ENCODE peak calls at places on chromosome 1, in eight cellular contexts. One of them, this sample, is unnamed. For H3K27me3, the result is how much of the 10 kb centered on the place peaks cover.

GRCh38 chr1:33329600-33330305 is 8.9 kb upstream of the A3GALT2 start:
- DNase-seq in breast epithelium: no peak
- DNase-seq in heart left ventricle: no peak
- DNase-seq in effector memory CD4-positive, alpha-beta T cell: no peak
- DNase-seq in naive thymus-derived CD4-positive, alpha-beta T cell: no peak
- DNase-seq in neuronal stem cell: no peak
- DNase-seq in spleen: peak
- DNase-seq in thoracic aorta: no peak
- DNase-seq in this sample: no peak

GRCh38 chr1:29469457-29469856 is 233.1 kb downstream of the PTPRU start:
- DNase-seq in thoracic aorta: no peak
- DNase-seq in neuronal stem cell: no peak
- DNase-seq in heart left ventricle: no peak
- DNase-seq in spleen: peak
- DNase-seq in breast epithelium: no peak
- DNase-seq in effector memory CD4-positive, alpha-beta T cell: no peak
- DNase-seq in naive thymus-derived CD4-positive, alpha-beta T cell: no peak
- DNase-seq in this sample: no peak

GRCh38 chr1:149888999-149889289 is 10.4 kb upstream of the BOLA1 start:
- DNase-seq in effector memory CD4-positive, alpha-beta T cell: no peak
- DNase-seq in breast epithelium: peak
- DNase-seq in naive thymus-derived CD4-positive, alpha-beta T cell: no peak
- DNase-seq in neuronal stem cell: no peak
- DNase-seq in thoracic aorta: no peak
- DNase-seq in spleen: peak
- DNase-seq in heart left ventricle: no peak
- DNase-seq in this sample: no peak

GRCh38 chr1:201360486-201360885 is 17.0 kb downstream of the TNNT2 start:
- DNase-seq in spleen: peak
- DNase-seq in heart left ventricle: no peak
- DNase-seq in naive thymus-derived CD4-positive, alpha-beta T cell: no peak
- DNase-seq in thoracic aorta: no peak
- DNase-seq in effector memory CD4-positive, alpha-beta T cell: no peak
- DNase-seq in neuronal stem cell: no peak
- DNase-seq in breast epithelium: no peak
- DNase-seq in this sample: no peak

GRCh38 chr1:114458208-114458777 is 52.7 kb downstream of the TRIM33 start:
- DNase-seq in naive thymus-derived CD4-positive, alpha-beta T cell: no peak
- DNase-seq in breast epithelium: no peak
- DNase-seq in spleen: no peak
- DNase-seq in thoracic aorta: no peak
- DNase-seq in heart left ventricle: no peak
- DNase-seq in neuronal stem cell: no peak
- DNase-seq in effector memory CD4-positive, alpha-beta T cell: no peak
- DNase-seq in this sample: no peak

GRCh38 chr1:70427976-70428375 is 16.9 kb downstream of the CTH start:
- DNase-seq in neuronal stem cell: no peak
- DNase-seq in heart left ventricle: no peak
- DNase-seq in thoracic aorta: no peak
- DNase-seq in effector memory CD4-positive, alpha-beta T cell: no peak
- DNase-seq in spleen: no peak
- DNase-seq in naive thymus-derived CD4-positive, alpha-beta T cell: no peak
- DNase-seq in breast epithelium: no peak
- DNase-seq in this sample: no peak

GRCh38 chr1:201223852-201224670 is 33.4 kb downstream of the IGFN1 start:
- DNase-seq in naive thymus-derived CD4-positive, alpha-beta T cell: no peak
- DNase-seq in breast epithelium: no peak
- DNase-seq in neuronal stem cell: no peak
- DNase-seq in effector memory CD4-positive, alpha-beta T cell: no peak
- DNase-seq in spleen: no peak
- DNase-seq in thoracic aorta: no peak
- DNase-seq in heart left ventricle: no peak
- DNase-seq in this sample: no peak

GRCh38 chr1:14320518-14320917 is 278.0 kb upstream of the KAZN start:
- DNase-seq in neuronal stem cell: no peak
- DNase-seq in effector memory CD4-positive, alpha-beta T cell: no peak
- DNase-seq in spleen: no peak
- DNase-seq in heart left ventricle: no peak
- DNase-seq in naive thymus-derived CD4-positive, alpha-beta T cell: no peak
- DNase-seq in breast epithelium: no peak
- DNase-seq in thoracic aorta: no peak
- DNase-seq in this sample: no peak

GRCh38 chr1:236872075-236872666 is 77.1 kb downstream of the MTR start:
- DNase-seq in neuronal stem cell: no peak
- DNase-seq in effector memory CD4-positive, alpha-beta T cell: no peak
- DNase-seq in heart left ventricle: no peak
- DNase-seq in spleen: no peak
- DNase-seq in thoracic aorta: no peak
- DNase-seq in naive thymus-derived CD4-positive, alpha-beta T cell: no peak
- DNase-seq in breast epithelium: no peak
- DNase-seq in this sample: no peak

GRCh38 chr1:236864996-236865877 is 70.1 kb downstream of the MTR start:
- DNase-seq in heart left ventricle: no peak
- DNase-seq in neuronal stem cell: no peak
- DNase-seq in breast epithelium: no peak
- DNase-seq in thoracic aorta: no peak
- DNase-seq in effector memory CD4-positive, alpha-beta T cell: no peak
- DNase-seq in naive thymus-derived CD4-positive, alpha-beta T cell: no peak
- DNase-seq in spleen: no peak
- DNase-seq in this sample: no peak

GRCh38 chr1:236868625-236869467 is 73.8 kb downstream of the MTR start:
- DNase-seq in spleen: no peak
- DNase-seq in breast epithelium: no peak
- DNase-seq in effector memory CD4-positive, alpha-beta T cell: no peak
- DNase-seq in heart left ventricle: no peak
- DNase-seq in thoracic aorta: no peak
- DNase-seq in neuronal stem cell: peak
- DNase-seq in naive thymus-derived CD4-positive, alpha-beta T cell: peak
- DNase-seq in this sample: peak

GRCh38 chr1:236870721-236871120 is 75.6 kb downstream of the MTR start:
- DNase-seq in naive thymus-derived CD4-positive, alpha-beta T cell: no peak
- DNase-seq in effector memory CD4-positive, alpha-beta T cell: no peak
- DNase-seq in thoracic aorta: no peak
- DNase-seq in heart left ventricle: no peak
- DNase-seq in spleen: no peak
- DNase-seq in neuronal stem cell: no peak
- DNase-seq in breast epithelium: no peak
- DNase-seq in this sample: no peak

DNA sequence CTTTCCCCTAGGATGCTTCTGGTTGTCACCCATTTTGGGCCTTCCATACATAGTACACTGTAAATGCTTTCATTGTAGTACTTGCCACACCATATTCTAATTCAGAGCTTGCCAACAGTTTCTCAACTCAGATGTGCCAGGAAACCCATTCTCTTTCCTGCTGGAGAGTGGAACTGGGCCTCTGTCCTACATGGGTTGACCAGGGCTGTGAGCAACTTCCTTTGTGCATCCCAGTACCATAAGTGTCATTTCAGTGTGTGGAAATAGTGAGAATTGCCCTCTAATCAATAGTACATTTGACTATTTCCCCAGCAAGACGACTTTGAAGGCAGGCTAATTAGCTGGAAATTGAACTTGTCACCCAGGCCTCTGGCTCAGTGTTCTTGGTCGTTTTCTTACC is 74.8 kb downstream of the MTR start:
- DNase-seq in neuronal stem cell: no peak
- DNase-seq in breast epithelium: no peak
- DNase-seq in heart left ventricle: no peak
- DNase-seq in thoracic aorta: no peak
- DNase-seq in effector memory CD4-positive, alpha-beta T cell: no peak
- DNase-seq in spleen: no peak
- DNase-seq in naive thymus-derived CD4-positive, alpha-beta T cell: no peak
- DNase-seq in this sample: no peak
- H3K27ac ChIP-seq in neuronal stem cell: no peak
- H3K27ac ChIP-seq in breast epithelium: no peak
- H3K27ac ChIP-seq in heart left ventricle: no peak
- H3K27ac ChIP-seq in thoracic aorta: no peak
- H3K27ac ChIP-seq in effector memory CD4-positive, alpha-beta T cell: no peak
- H3K27ac ChIP-seq in spleen: peak
- H3K27ac ChIP-seq in naive thymus-derived CD4-positive, alpha-beta T cell: no peak
- H3K27ac ChIP-seq in this sample: no peak

DNA sequence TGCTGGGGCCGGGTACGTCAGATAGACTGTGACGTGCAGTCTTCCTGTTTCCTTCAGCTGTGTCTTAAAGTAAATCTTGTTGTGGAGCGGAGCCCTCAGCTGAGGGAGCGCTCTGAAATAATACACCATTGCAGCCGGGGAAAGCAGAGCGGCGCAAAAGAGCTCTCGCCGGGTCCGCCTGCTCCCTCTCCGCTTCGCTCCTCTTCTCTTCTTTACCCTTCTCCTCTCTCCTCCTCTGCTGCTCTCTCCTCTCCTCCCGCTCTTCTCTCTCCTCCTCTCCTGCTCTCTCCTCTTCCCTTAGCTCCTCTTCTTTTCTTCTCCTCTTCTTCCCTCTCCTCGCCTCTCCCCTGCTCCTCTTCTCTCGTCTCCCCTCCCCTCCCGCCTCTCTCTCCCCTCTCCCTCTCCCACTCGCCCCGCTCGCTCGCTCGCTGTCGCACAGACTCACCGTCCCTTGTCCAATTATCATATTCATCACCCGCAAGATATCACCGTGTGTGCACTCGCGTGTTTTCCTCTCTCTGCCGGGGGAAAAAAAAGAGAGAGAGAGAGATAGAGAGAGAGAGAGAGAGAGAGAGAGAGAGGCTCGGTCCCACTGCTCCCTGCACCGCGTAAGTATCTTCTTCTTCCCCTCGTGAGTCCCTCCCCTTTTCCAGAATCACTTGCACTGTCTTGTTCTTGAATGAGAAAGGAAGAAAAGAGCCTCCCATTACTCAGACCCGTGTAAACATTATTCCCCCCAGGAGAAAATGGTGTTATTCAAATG is at the start of gene PROX1:
- DNase-seq in naive thymus-derived CD4-positive, alpha-beta T cell: peak
- DNase-seq in thoracic aorta: no peak
- DNase-seq in breast epithelium: peak
- DNase-seq in effector memory CD4-positive, alpha-beta T cell: no peak
- DNase-seq in heart left ventricle: peak
- DNase-seq in neuronal stem cell: peak
- DNase-seq in spleen: peak
- DNase-seq in this sample: no peak
- H3K27me3 ChIP-seq in naive thymus-derived CD4-positive, alpha-beta T cell: under half
- H3K27me3 ChIP-seq in thoracic aorta: under half
- H3K27me3 ChIP-seq in breast epithelium: under half
- H3K27me3 ChIP-seq in effector memory CD4-positive, alpha-beta T cell: half or more
- H3K27me3 ChIP-seq in heart left ventricle: under half
- H3K27me3 ChIP-seq in neuronal stem cell: half or more
- H3K27me3 ChIP-seq in spleen: half or more
- H3K27me3 ChIP-seq in this sample: under half

GRCh38 chr1:156964431-156964830 is 44.0 kb downstream of the LRRC71 start:
- DNase-seq in heart left ventricle: no peak
- DNase-seq in effector memory CD4-positive, alpha-beta T cell: no peak
- DNase-seq in neuronal stem cell: no peak
- DNase-seq in spleen: no peak
- DNase-seq in naive thymus-derived CD4-positive, alpha-beta T cell: no peak
- DNase-seq in breast epithelium: no peak
- DNase-seq in thoracic aorta: no peak
- DNase-seq in this sample: no peak

GRCh38 chr1:156975084-156975483 is 54.7 kb downstream of the LRRC71 start:
- DNase-seq in heart left ventricle: no peak
- DNase-seq in effector memory CD4-positive, alpha-beta T cell: no peak
- DNase-seq in spleen: no peak
- DNase-seq in neuronal stem cell: no peak
- DNase-seq in naive thymus-derived CD4-positive, alpha-beta T cell: no peak
- DNase-seq in thoracic aorta: no peak
- DNase-seq in breast epithelium: no peak
- DNase-seq in this sample: no peak

GRCh38 chr1:156970017-156970416 is 49.6 kb downstream of the LRRC71 start:
- DNase-seq in effector memory CD4-positive, alpha-beta T cell: no peak
- DNase-seq in spleen: no peak
- DNase-seq in naive thymus-derived CD4-positive, alpha-beta T cell: peak
- DNase-seq in heart left ventricle: no peak
- DNase-seq in breast epithelium: no peak
- DNase-seq in neuronal stem cell: no peak
- DNase-seq in thoracic aorta: no peak
- DNase-seq in this sample: no peak

GRCh38 chr1:156973464-156973863 is 53.0 kb downstream of the LRRC71 start:
- DNase-seq in breast epithelium: no peak
- DNase-seq in naive thymus-derived CD4-positive, alpha-beta T cell: no peak
- DNase-seq in spleen: no peak
- DNase-seq in heart left ventricle: no peak
- DNase-seq in effector memory CD4-positive, alpha-beta T cell: no peak
- DNase-seq in neuronal stem cell: no peak
- DNase-seq in thoracic aorta: no peak
- DNase-seq in this sample: no peak

DNA sequence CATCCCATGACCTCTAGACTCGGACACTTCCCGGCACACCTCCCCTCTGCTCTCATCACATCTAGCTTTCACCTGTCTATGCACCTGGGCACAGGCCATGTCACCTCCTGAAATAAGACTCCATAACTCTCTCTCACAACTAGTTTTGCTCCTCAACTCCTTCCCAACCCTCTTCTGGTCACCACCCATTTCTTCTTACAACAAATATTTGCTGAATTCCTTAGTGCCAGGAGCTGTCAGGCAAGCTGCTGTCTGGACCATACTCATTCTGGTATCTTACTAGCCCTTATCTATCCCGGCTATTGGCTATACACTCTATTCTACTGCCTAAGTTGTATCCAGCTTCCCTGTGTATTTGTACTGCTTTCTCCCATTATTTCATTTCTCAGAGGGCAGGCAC is 49.1 kb downstream of the LRRC71 start:
- DNase-seq in naive thymus-derived CD4-positive, alpha-beta T cell: no peak
- DNase-seq in spleen: no peak
- DNase-seq in breast epithelium: no peak
- DNase-seq in thoracic aorta: no peak
- DNase-seq in heart left ventricle: no peak
- DNase-seq in neuronal stem cell: no peak
- DNase-seq in effector memory CD4-positive, alpha-beta T cell: no peak
- DNase-seq in this sample: no peak
- H3K27ac ChIP-seq in naive thymus-derived CD4-positive, alpha-beta T cell: no peak
- H3K27ac ChIP-seq in spleen: no peak
- H3K27ac ChIP-seq in breast epithelium: no peak
- H3K27ac ChIP-seq in thoracic aorta: no peak
- H3K27ac ChIP-seq in heart left ventricle: no peak
- H3K27ac ChIP-seq in neuronal stem cell: no peak
- H3K27ac ChIP-seq in effector memory CD4-positive, alpha-beta T cell: no peak
- H3K27ac ChIP-seq in this sample: no peak

GRCh38 chr1:158149175-158149574 is 31.5 kb upstream of the CD1D start:
- DNase-seq in spleen: peak
- DNase-seq in naive thymus-derived CD4-positive, alpha-beta T cell: no peak
- DNase-seq in heart left ventricle: no peak
- DNase-seq in effector memory CD4-positive, alpha-beta T cell: no peak
- DNase-seq in thoracic aorta: no peak
- DNase-seq in neuronal stem cell: no peak
- DNase-seq in breast epithelium: no peak
- DNase-seq in this sample: no peak

GRCh38 chr1:158153179-158153578 is 27.5 kb upstream of the CD1D start:
- DNase-seq in naive thymus-derived CD4-positive, alpha-beta T cell: no peak
- DNase-seq in effector memory CD4-positive, alpha-beta T cell: no peak
- DNase-seq in spleen: no peak
- DNase-seq in heart left ventricle: no peak
- DNase-seq in breast epithelium: no peak
- DNase-seq in neuronal stem cell: no peak
- DNase-seq in thoracic aorta: no peak
- DNase-seq in this sample: no peak

GRCh38 chr1:158149577-158150269 is 31.0 kb upstream of the CD1D start:
- DNase-seq in spleen: peak
- DNase-seq in neuronal stem cell: peak
- DNase-seq in breast epithelium: peak
- DNase-seq in thoracic aorta: peak
- DNase-seq in heart left ventricle: peak
- DNase-seq in effector memory CD4-positive, alpha-beta T cell: peak
- DNase-seq in naive thymus-derived CD4-positive, alpha-beta T cell: peak
- DNase-seq in this sample: peak

GRCh38 chr1:158148458-158148857 is 32.2 kb upstream of the CD1D start:
- DNase-seq in heart left ventricle: no peak
- DNase-seq in thoracic aorta: no peak
- DNase-seq in neuronal stem cell: no peak
- DNase-seq in spleen: no peak
- DNase-seq in naive thymus-derived CD4-positive, alpha-beta T cell: no peak
- DNase-seq in breast epithelium: no peak
- DNase-seq in effector memory CD4-positive, alpha-beta T cell: no peak
- DNase-seq in this sample: no peak

GRCh38 chr1:158150512-158150911 is 30.2 kb upstream of the CD1D start:
- DNase-seq in effector memory CD4-positive, alpha-beta T cell: no peak
- DNase-seq in neuronal stem cell: no peak
- DNase-seq in thoracic aorta: no peak
- DNase-seq in breast epithelium: no peak
- DNase-seq in heart left ventricle: no peak
- DNase-seq in naive thymus-derived CD4-positive, alpha-beta T cell: no peak
- DNase-seq in spleen: no peak
- DNase-seq in this sample: no peak
- H3K27me3 ChIP-seq in effector memory CD4-positive, alpha-beta T cell: under half
- H3K27me3 ChIP-seq in neuronal stem cell: under half
- H3K27me3 ChIP-seq in thoracic aorta: under half
- H3K27me3 ChIP-seq in breast epithelium: under half
- H3K27me3 ChIP-seq in heart left ventricle: under half
- H3K27me3 ChIP-seq in naive thymus-derived CD4-positive, alpha-beta T cell: under half
- H3K27me3 ChIP-seq in spleen: under half
- H3K27me3 ChIP-seq in this sample: under half